ENCODE peak calls at places on chromosomes 12 and 14, in six cellular contexts. J, F, M, B, C and S are unnamed samples.

GRCh38 chr12:121719926-121720414 is 7.4 kb downstream of the TMEM120B start:
- DNase-seq in J (no peak), F (no peak), M (no peak), B (no peak), C (peak), S (no peak)

GRCh38 chr14:33950320-33951182 is at the start of gene EGLN3:
- DNase-seq in J (peak), F (peak), M (peak), B (peak), C (peak), S (peak)

GRCh38 chr14:89723930-89724915 is 230.3 kb downstream of the EFCAB11 start:
- DNase-seq in J (no peak), F (peak), M (no peak), B (no peak), C (peak), S (no peak)

GRCh38 chr14:57189070-57189469 is 79.6 kb downstream of the EXOC5 start:
- DNase-seq in J (no peak), F (no peak), M (no peak), B (no peak), C (peak), S (no peak)

GRCh38 chr12:46660719-46661118 is 165.1 kb downstream of the SLC38A4 start:
- DNase-seq in J (no peak), F (no peak), M (no peak), B (no peak), C (no peak), S (no peak)

GRCh38 chr12:946656-947055 is 2.8 kb downstream of the RAD52 start:
- DNase-seq in J (no peak), F (no peak), M (no peak), B (no peak), C (peak), S (no peak)

GRCh38 chr12:75389061-75389460 is 1.8 kb upstream of the GLIPR1L2 start:
- DNase-seq in J (no peak), F (no peak), M (no peak), B (no peak), C (peak), S (no peak)

GRCh38 chr14:24366664-24367505 is 1.1 kb upstream of the NFATC4 start:
- DNase-seq in J (no peak), F (no peak), M (peak), B (peak), C (peak), S (peak)

GRCh38 chr14:85471156-85471555 is 58.8 kb upstream of the FLRT2 start:
- DNase-seq in J (no peak), F (no peak), M (no peak), B (no peak), C (no peak), S (no peak)

GRCh38 chr14:28875937-28876910 is 109.6 kb downstream of the FOXG1 start:
- DNase-seq in J (no peak), F (no peak), M (no peak), B (no peak), C (no peak), S (no peak)

GRCh38 chr12:65655074-65655493 is 169.2 kb upstream of the HMGA2 start:
- DNase-seq in J (no peak), F (no peak), M (no peak), B (no peak), C (no peak), S (no peak)

GRCh38 chr12:108630481-108631207 is 3.0 kb downstream of the SELPLG start:
- DNase-seq in J (no peak), F (no peak), M (no peak), B (peak), C (peak), S (peak)

GRCh38 chr12:52213541-52214420 is 19.3 kb upstream of the KRT7 start:
- DNase-seq in J (peak), F (peak), M (peak), B (peak), C (peak), S (peak)